ENCODE peak calls at places on chromosomes 16 and 17, in seven cellular contexts. X is neural progenitor cell, Z is GM19239, P is astrocyte of the hippocampus, M is stomach, Q is MCF 10A, C is type B pancreatic cell. A is an unnamed sample.

GRCh38 chr16:87647431-87648185 is 45.3 kb downstream of the JPH3 start:
- DNase-seq in Z (no peak), X (no peak), M (no peak), C (no peak), P (no peak), Q (no peak), A (no peak)

GRCh38 chr16:54241525-54241924 is 45.1 kb downstream of the IRX3 start:
- DNase-seq in P (no peak), Q (no peak), Z (no peak), C (no peak), X (no peak), M (no peak), A (no peak)

GRCh38 chr16:72195609-72196008 is 23.7 kb upstream of the PMFBP1 start:
- DNase-seq in P (no peak), Z (no peak), M (no peak), Q (no peak), C (no peak), X (peak; percentile 78), A (no peak)

GRCh38 chr17:48439473-48439872 is 9.5 kb upstream of the SKAP1 start:
- DNase-seq in M (no peak), Q (no peak), X (no peak), Z (no peak), C (no peak), P (no peak), A (no peak)

GRCh38 chr17:41975099-41976083 is 8.8 kb downstream of the CNP start:
- DNase-seq in Z (no peak), Q (no peak), P (peak; percentile 60), C (no peak), M (no peak), X (no peak), A (peak; percentile 94)

GRCh38 chr16:48318630-48319029 is 66.6 kb downstream of the SIAH1 start:
- DNase-seq in X (no peak), P (peak; percentile 55), Z (no peak), C (no peak), Q (no peak), M (no peak), A (peak; percentile 29)

GRCh38 chr17:31216053-31216751 is 80.8 kb downstream of the OMG start:
- DNase-seq in Z (no peak), X (peak; percentile 60), Q (peak; percentile 52), M (no peak), P (peak; percentile 66), C (no peak), A (peak; percentile 62)

GRCh38 chr17:43427362-43428043 is 28.7 kb downstream of the ARL4D start:
- DNase-seq in X (no peak), P (no peak), Z (no peak), C (no peak), Q (no peak), M (peak; percentile 57), A (no peak)

GRCh38 chr17:79612468-79613194 is 1.8 kb upstream of the RBFOX3 start:
- DNase-seq in C (no peak), Z (no peak), P (peak; percentile 23), Q (peak; percentile 64), X (peak; percentile 92), M (peak; percentile 31), A (peak; percentile 81)

GRCh38 chr17:44797809-44798208 is 32.3 kb downstream of the GJC1 start:
- DNase-seq in P (peak; percentile 36), M (no peak), X (no peak), Z (no peak), Q (no peak), C (no peak), A (no peak)

GRCh38 chr17:70848785-70849184 is 679.5 kb downstream of the KCNJ2 start:
- DNase-seq in X (no peak), Z (no peak), C (no peak), P (peak; percentile 68), M (no peak), Q (peak; percentile 23), A (no peak)

GRCh38 chr17:27224526-27225315 is 69.2 kb upstream of the WSB1 start:
- DNase-seq in P (no peak), M (no peak), Z (no peak), C (no peak), Q (peak; percentile 45), X (no peak), A (no peak)